ENCODE peak calls at places on chromosomes 3 and 15, in four cellular contexts. One of them, this sample, is unnamed. For H4K20me1, H3K4me1 and H3K36me3, the result is how much of the 10 kb centered on the place peaks cover.

GRCh38 chr3:172591876-172592771 is 68.9 kb upstream of the TNFSF10 start:
- DNase-seq in hepatocyte: no peak
- DNase-seq in mammary epithelial cell: no peak
- DNase-seq in neural progenitor cell: no peak
- DNase-seq in this sample: peak

GRCh38 chr15:40582726-40583246 is 11.3 kb upstream of the KNL1 start:
- DNase-seq in hepatocyte: no peak
- DNase-seq in mammary epithelial cell: peak
- DNase-seq in neural progenitor cell: no peak
- DNase-seq in this sample: no peak

GRCh38 chr3:184066211-184066610 is 13.4 kb downstream of the HTR3C start:
- DNase-seq in hepatocyte: no peak
- DNase-seq in mammary epithelial cell: no peak
- DNase-seq in neural progenitor cell: no peak
- DNase-seq in this sample: no peak

GRCh38 chr3:182911782-182912111 is 68.6 kb downstream of the DCUN1D1 start:
- DNase-seq in hepatocyte: no peak
- DNase-seq in mammary epithelial cell: peak
- DNase-seq in neural progenitor cell: peak
- DNase-seq in this sample: no peak

GRCh38 chr15:98154863-98155262 is 194.4 kb downstream of the ARRDC4 start:
- DNase-seq in hepatocyte: peak
- DNase-seq in mammary epithelial cell: peak
- DNase-seq in neural progenitor cell: no peak
- DNase-seq in this sample: no peak

GRCh38 chr3:183664913-183665381 is 29.5 kb downstream of the KLHL24 start:
- DNase-seq in hepatocyte: no peak
- DNase-seq in mammary epithelial cell: peak
- DNase-seq in neural progenitor cell: no peak
- DNase-seq in this sample: no peak

GRCh38 chr3:108818404-108818803 is 4.2 kb upstream of the TRAT1 start:
- DNase-seq in hepatocyte: peak
- DNase-seq in mammary epithelial cell: peak
- DNase-seq in neural progenitor cell: peak
- DNase-seq in this sample: peak

GRCh38 chr3:148790841-148791240 is 36.8 kb upstream of the CPB1 start:
- DNase-seq in hepatocyte: no peak
- DNase-seq in mammary epithelial cell: no peak
- DNase-seq in neural progenitor cell: no peak
- DNase-seq in this sample: no peak

GRCh38 chr15:89677381-89677780 is 1.8 kb downstream of the PLIN1 start:
- DNase-seq in hepatocyte: no peak
- DNase-seq in mammary epithelial cell: no peak
- DNase-seq in neural progenitor cell: no peak
- DNase-seq in this sample: no peak

GRCh38 chr15:74156678-74157411 is 16.7 kb upstream of the ISLR start:
- DNase-seq in hepatocyte: no peak
- DNase-seq in mammary epithelial cell: no peak
- DNase-seq in neural progenitor cell: no peak
- DNase-seq in this sample: no peak

GRCh38 chr15:56428821-56429458 is 36.0 kb downstream of the MNS1 start:
- DNase-seq in hepatocyte: peak
- DNase-seq in mammary epithelial cell: peak
- DNase-seq in neural progenitor cell: peak
- DNase-seq in this sample: no peak

GRCh38 chr3:156291269-156292123 is 171.1 kb downstream of the KCNAB1 start:
- DNase-seq in hepatocyte: peak
- DNase-seq in mammary epithelial cell: peak
- DNase-seq in neural progenitor cell: peak
- DNase-seq in this sample: no peak

GRCh38 chr3:52153389-52154096 is 680 bp downstream of the POC1A start:
- DNase-seq in hepatocyte: peak
- DNase-seq in mammary epithelial cell: peak
- DNase-seq in neural progenitor cell: peak
- DNase-seq in this sample: peak

GRCh38 chr3:15645740-15646490 is 44.4 kb downstream of the BTD start:
- DNase-seq in hepatocyte: peak
- DNase-seq in mammary epithelial cell: peak
- DNase-seq in neural progenitor cell: no peak
- DNase-seq in this sample: no peak

DNA sequence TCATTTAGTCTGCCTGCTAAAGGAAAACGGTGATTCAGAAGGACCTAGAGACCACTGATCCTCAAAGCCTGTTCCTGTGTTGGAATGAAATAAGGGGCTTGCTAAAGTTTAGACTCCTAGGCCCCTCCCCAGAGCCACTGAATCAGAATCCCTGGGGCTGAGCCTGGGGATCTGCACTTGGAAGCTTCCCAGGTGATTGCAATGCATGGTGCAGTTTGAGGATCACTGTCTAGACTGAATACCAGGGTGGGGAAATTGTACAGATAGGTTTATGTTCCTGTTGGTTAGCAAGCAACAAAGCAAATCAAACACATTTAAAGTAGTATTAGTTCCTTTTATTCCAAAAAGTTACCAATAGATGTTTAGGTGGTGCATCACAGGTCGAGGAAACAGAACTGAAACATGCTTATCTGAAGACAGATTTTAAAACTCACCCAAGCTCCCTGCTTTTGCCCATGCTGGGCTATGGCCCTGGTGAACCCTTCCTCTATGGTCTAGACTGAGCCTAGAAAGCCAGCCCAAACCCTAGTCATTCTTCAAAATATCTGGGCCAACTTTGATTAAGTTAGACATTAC is 29.7 kb upstream of the SPTBN5 start:
- DNase-seq in hepatocyte: no peak
- DNase-seq in mammary epithelial cell: no peak
- DNase-seq in neural progenitor cell: no peak
- DNase-seq in this sample: no peak
- H4K20me1 ChIP-seq in hepatocyte: under half
- H4K20me1 ChIP-seq in mammary epithelial cell: under half
- H4K20me1 ChIP-seq in neural progenitor cell: under half
- H4K20me1 ChIP-seq in this sample: under half

DNA sequence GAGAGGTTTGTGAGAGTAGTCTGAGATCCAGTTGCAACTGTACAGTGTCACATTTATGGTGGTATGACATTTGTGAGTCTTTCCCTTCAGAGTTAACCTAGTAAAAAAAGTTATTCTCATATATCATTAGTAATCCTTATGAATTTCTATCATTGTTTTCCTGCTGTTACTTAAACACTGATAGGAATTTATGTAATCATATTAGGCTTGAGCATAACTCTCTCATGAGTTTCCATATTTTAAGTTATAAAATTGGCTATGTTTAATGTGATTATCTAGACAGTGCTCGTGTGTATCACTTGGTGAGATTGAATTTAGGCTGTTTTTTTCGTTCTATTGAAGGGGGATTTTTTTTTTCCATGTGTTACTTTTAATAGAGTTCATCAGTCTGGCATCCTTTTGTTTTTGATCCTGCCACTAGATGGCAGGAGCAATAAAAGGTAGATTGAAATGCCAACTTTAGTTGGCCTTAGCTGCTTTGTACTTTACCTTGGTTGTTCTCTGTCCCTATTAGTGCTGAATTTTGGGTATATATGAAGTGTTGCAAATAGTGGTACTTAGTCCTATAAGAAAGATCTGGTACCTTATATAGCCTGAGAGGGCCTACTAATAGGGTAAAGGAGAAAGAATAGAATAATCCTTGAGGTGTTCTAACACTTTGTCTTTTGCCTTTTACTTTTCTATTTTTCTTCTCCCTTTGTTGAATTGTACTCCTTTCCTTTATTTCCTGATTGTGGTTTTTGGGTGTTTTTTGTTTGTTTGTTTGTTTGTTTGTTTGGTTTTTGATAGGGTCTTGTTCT is 17.9 kb downstream of the STT3B start:
- DNase-seq in hepatocyte: peak
- DNase-seq in mammary epithelial cell: peak
- DNase-seq in neural progenitor cell: peak
- DNase-seq in this sample: no peak
- H3K4me1 ChIP-seq in hepatocyte: under half
- H3K4me1 ChIP-seq in mammary epithelial cell: under half
- H3K4me1 ChIP-seq in neural progenitor cell: under half
- H3K4me1 ChIP-seq in this sample: under half

DNA sequence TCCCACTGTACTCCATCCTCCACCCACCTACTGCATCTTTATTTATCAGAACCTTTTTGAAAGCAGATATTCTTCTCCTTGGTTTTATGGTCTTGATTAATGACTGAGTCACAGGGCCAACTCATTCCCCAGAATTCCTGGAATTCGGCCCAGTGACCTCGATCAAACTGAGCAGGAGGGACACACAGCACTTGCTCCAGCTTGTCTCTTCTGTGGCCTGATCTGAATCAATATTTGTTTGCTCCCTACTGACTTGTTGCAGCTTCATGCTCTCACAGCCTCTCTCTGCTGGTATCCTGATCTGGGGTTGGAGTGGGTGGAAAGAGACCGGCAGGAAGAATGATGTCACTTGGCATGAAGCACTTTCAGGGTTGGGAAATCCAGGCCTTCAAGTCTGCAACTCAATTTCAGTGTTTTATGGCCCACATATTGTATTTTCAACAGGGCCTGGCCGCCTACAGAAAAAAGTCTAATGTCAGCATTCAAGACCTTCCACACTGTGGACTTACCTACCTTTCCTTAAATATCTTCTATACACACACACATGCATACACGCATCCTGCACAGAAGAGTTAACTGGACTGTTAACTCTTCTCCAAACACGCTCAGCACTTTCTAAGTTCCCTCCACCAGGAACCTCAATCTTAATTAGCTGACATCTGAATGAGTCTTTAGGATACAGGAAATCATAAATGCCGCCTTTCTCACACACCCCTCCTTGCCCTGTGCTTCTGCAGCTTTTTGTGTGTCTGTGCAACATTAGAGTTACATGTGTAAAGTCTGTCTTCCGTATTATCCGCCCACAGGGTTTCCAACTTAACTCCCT is 4.6 kb downstream of the ANXA2 start:
- DNase-seq in hepatocyte: peak
- DNase-seq in mammary epithelial cell: peak
- DNase-seq in neural progenitor cell: no peak
- DNase-seq in this sample: no peak
- H3K36me3 ChIP-seq in hepatocyte: under half
- H3K36me3 ChIP-seq in mammary epithelial cell: under half
- H3K36me3 ChIP-seq in neural progenitor cell: under half
- H3K36me3 ChIP-seq in this sample: under half

GRCh38 chr3:47989981-47990440 is 26.2 kb downstream of the MAP4 start:
- DNase-seq in hepatocyte: peak
- DNase-seq in mammary epithelial cell: peak
- DNase-seq in neural progenitor cell: peak
- DNase-seq in this sample: peak
- H4K20me1 ChIP-seq in hepatocyte: under half
- H4K20me1 ChIP-seq in mammary epithelial cell: under half
- H4K20me1 ChIP-seq in neural progenitor cell: under half
- H4K20me1 ChIP-seq in this sample: under half

GRCh38 chr3:188212308-188212969 is 58.5 kb downstream of the LPP start:
- DNase-seq in hepatocyte: no peak
- DNase-seq in mammary epithelial cell: no peak
- DNase-seq in neural progenitor cell: no peak
- DNase-seq in this sample: no peak
- H3K4me1 ChIP-seq in hepatocyte: under half
- H3K4me1 ChIP-seq in mammary epithelial cell: under half
- H3K4me1 ChIP-seq in neural progenitor cell: under half
- H3K4me1 ChIP-seq in this sample: under half

GRCh38 chr3:9669720-9670432 is 20.6 kb downstream of the MTMR14 start:
- DNase-seq in hepatocyte: no peak
- DNase-seq in mammary epithelial cell: no peak
- DNase-seq in neural progenitor cell: no peak
- DNase-seq in this sample: no peak

GRCh38 chr3:9669277-9669676 is 20.0 kb downstream of the MTMR14 start:
- DNase-seq in hepatocyte: no peak
- DNase-seq in mammary epithelial cell: no peak
- DNase-seq in neural progenitor cell: no peak
- DNase-seq in this sample: no peak

GRCh38 chr3:9673082-9673481 is 23.8 kb downstream of the MTMR14 start:
- DNase-seq in hepatocyte: no peak
- DNase-seq in mammary epithelial cell: no peak
- DNase-seq in neural progenitor cell: no peak
- DNase-seq in this sample: no peak

GRCh38 chr3:9676780-9677179 is 26.9 kb upstream of the CPNE9 start:
- DNase-seq in hepatocyte: no peak
- DNase-seq in mammary epithelial cell: no peak
- DNase-seq in neural progenitor cell: no peak
- DNase-seq in this sample: no peak

DNA sequence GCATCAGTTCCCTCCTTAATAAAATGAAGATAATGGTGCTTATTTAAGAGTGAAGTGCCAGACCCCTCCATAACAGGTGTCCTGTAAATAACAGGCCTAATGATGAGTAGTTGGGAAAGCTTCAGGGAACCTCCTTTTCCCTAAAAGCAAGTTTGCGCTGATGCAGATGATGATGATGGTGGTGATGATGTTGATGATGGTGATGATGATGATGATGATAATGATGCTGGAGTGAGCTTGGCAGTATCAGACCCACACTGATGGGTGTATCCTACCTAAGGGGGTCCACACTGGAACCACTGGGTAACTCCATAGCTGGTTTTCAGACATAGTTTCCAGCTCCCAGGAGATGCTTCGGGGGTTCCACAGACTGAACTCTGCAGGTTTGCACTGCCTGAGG is 24.4 kb downstream of the MTMR14 start:
- DNase-seq in hepatocyte: no peak
- DNase-seq in mammary epithelial cell: no peak
- DNase-seq in neural progenitor cell: no peak
- DNase-seq in this sample: no peak
- H3K36me3 ChIP-seq in hepatocyte: under half
- H3K36me3 ChIP-seq in mammary epithelial cell: under half
- H3K36me3 ChIP-seq in neural progenitor cell: under half
- H3K36me3 ChIP-seq in this sample: half or more

DNA sequence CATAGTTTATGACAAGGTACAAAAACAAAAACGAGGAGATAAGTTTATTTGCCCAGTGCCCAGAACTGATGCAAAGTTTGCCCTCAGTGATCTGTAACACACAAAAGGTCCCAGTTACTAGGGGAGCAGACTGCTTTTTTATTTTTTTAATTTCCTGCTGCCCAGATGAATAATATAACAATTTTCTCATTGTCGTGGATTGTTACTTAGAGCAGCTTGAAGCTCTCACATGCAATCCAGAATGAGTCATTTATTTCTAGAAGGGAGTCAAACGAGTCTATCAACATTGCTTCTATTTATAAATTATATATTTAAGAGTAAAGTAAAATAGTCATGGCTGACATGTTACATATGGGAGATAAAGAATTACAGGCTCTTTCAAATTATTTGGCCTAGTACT is 41.3 kb downstream of the MEIS2 start:
- DNase-seq in hepatocyte: peak
- DNase-seq in mammary epithelial cell: peak
- DNase-seq in neural progenitor cell: no peak
- DNase-seq in this sample: no peak
- H4K20me1 ChIP-seq in hepatocyte: under half
- H4K20me1 ChIP-seq in mammary epithelial cell: under half
- H4K20me1 ChIP-seq in neural progenitor cell: under half
- H4K20me1 ChIP-seq in this sample: under half

DNA sequence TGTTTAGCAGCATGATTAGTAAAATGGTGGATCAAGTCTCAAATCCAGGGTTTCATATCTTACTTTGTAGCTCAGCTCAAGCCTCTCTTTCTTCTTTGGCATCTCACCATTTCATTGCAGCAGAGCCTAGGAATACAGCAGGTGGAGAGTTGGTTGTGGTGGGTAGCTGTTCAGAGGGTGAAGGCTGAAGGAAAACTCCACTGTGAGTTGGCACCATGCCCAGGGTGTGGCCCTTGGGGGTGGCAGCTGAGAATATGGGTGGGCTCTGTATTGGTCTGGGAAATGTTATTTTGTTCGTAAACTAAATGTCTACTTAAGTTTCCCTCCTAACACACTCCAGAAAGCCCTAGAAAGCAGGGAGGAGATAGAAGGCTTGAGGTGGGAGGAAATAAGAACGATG is 1.7 kb upstream of the MAP1A start:
- DNase-seq in hepatocyte: no peak
- DNase-seq in mammary epithelial cell: no peak
- DNase-seq in neural progenitor cell: no peak
- DNase-seq in this sample: peak
- H3K4me1 ChIP-seq in hepatocyte: under half
- H3K4me1 ChIP-seq in mammary epithelial cell: under half
- H3K4me1 ChIP-seq in neural progenitor cell: under half
- H3K4me1 ChIP-seq in this sample: half or more

This sample was measured in DND-41.